ENCODE peak calls at places on chromosome 22, in six cellular contexts. One of them, this sample, is unnamed.

GRCh38 chr22:35970601-35971417 is 57.8 kb downstream of the RBFOX2 start:
- DNase-seq in hepatocyte: no peak
- DNase-seq in right lobe of liver: no peak
- DNase-seq in AG10803: no peak
- DNase-seq in WTC11: no peak
- DNase-seq in coronary artery: no peak
- DNase-seq in this sample: no peak

GRCh38 chr22:30861688-30862552 is 106.7 kb downstream of the MORC2 start:
- DNase-seq in hepatocyte: peak
- DNase-seq in right lobe of liver: peak
- DNase-seq in AG10803: no peak
- DNase-seq in WTC11: no peak
- DNase-seq in coronary artery: no peak
- DNase-seq in this sample: peak

GRCh38 chr22:19604711-19605268 is 80.6 kb upstream of the CLDN5 start:
- DNase-seq in hepatocyte: no peak
- DNase-seq in right lobe of liver: peak
- DNase-seq in AG10803: no peak
- DNase-seq in WTC11: no peak
- DNase-seq in coronary artery: no peak
- DNase-seq in this sample: peak

GRCh38 chr22:20551805-20552449 is 44.5 kb downstream of the MED15 start:
- DNase-seq in hepatocyte: no peak
- DNase-seq in right lobe of liver: no peak
- DNase-seq in AG10803: peak
- DNase-seq in WTC11: no peak
- DNase-seq in coronary artery: peak
- DNase-seq in this sample: no peak

GRCh38 chr22:39462443-39463147 is 5.8 kb downstream of the MGAT3 start:
- DNase-seq in hepatocyte: peak
- DNase-seq in right lobe of liver: peak
- DNase-seq in AG10803: no peak
- DNase-seq in WTC11: peak
- DNase-seq in coronary artery: no peak
- DNase-seq in this sample: no peak

GRCh38 chr22:43277987-43278601 is 65.1 kb downstream of the SCUBE1 start:
- DNase-seq in hepatocyte: no peak
- DNase-seq in right lobe of liver: no peak
- DNase-seq in AG10803: no peak
- DNase-seq in WTC11: no peak
- DNase-seq in coronary artery: no peak
- DNase-seq in this sample: no peak

GRCh38 chr22:36194971-36195370 is 6.6 kb downstream of the APOL4 start:
- DNase-seq in hepatocyte: peak
- DNase-seq in right lobe of liver: no peak
- DNase-seq in AG10803: peak
- DNase-seq in WTC11: peak
- DNase-seq in coronary artery: peak
- DNase-seq in this sample: no peak

GRCh38 chr22:29442976-29443375 is 4.6 kb downstream of the RFPL1 start:
- DNase-seq in hepatocyte: no peak
- DNase-seq in right lobe of liver: no peak
- DNase-seq in AG10803: peak
- DNase-seq in WTC11: no peak
- DNase-seq in coronary artery: no peak
- DNase-seq in this sample: no peak

GRCh38 chr22:37303821-37304274 is 21.5 kb downstream of the CYTH4 start:
- DNase-seq in hepatocyte: peak
- DNase-seq in right lobe of liver: no peak
- DNase-seq in AG10803: peak
- DNase-seq in WTC11: no peak
- DNase-seq in coronary artery: no peak
- DNase-seq in this sample: no peak

GRCh38 chr22:42444060-42444904 is 12.1 kb upstream of the NFAM1 start:
- DNase-seq in hepatocyte: peak
- DNase-seq in right lobe of liver: peak
- DNase-seq in AG10803: peak
- DNase-seq in WTC11: peak
- DNase-seq in coronary artery: peak
- DNase-seq in this sample: peak

GRCh38 chr22:42222140-42222539 is 48.3 kb downstream of the TCF20 start:
- DNase-seq in hepatocyte: no peak
- DNase-seq in right lobe of liver: no peak
- DNase-seq in AG10803: no peak
- DNase-seq in WTC11: no peak
- DNase-seq in coronary artery: no peak
- DNase-seq in this sample: no peak

GRCh38 chr22:27253108-27253507 is 548.4 kb downstream of the MN1 start:
- DNase-seq in hepatocyte: no peak
- DNase-seq in right lobe of liver: no peak
- DNase-seq in AG10803: no peak
- DNase-seq in WTC11: no peak
- DNase-seq in coronary artery: no peak
- DNase-seq in this sample: no peak

GRCh38 chr22:49402169-49402568 is 425.5 kb downstream of the BRD1 start:
- DNase-seq in hepatocyte: no peak
- DNase-seq in right lobe of liver: no peak
- DNase-seq in AG10803: no peak
- DNase-seq in WTC11: no peak
- DNase-seq in coronary artery: no peak
- DNase-seq in this sample: no peak

GRCh38 chr22:40635940-40636379 is 559 bp downstream of the MRTFA start:
- DNase-seq in hepatocyte: no peak
- DNase-seq in right lobe of liver: peak
- DNase-seq in AG10803: no peak
- DNase-seq in WTC11: peak
- DNase-seq in coronary artery: peak
- DNase-seq in this sample: no peak

GRCh38 chr22:50542416-50542927 is 3.2 kb upstream of the KLHDC7B start:
- DNase-seq in hepatocyte: no peak
- DNase-seq in right lobe of liver: peak
- DNase-seq in AG10803: no peak
- DNase-seq in WTC11: no peak
- DNase-seq in coronary artery: no peak
- DNase-seq in this sample: peak

GRCh38 chr22:37231406-37232139 is 12.5 kb downstream of the RAC2 start:
- DNase-seq in hepatocyte: no peak
- DNase-seq in right lobe of liver: no peak
- DNase-seq in AG10803: no peak
- DNase-seq in WTC11: no peak
- DNase-seq in coronary artery: no peak
- DNase-seq in this sample: no peak

GRCh38 chr22:32605576-32605975 is 131.0 kb downstream of the FBXO7 start:
- DNase-seq in hepatocyte: no peak
- DNase-seq in right lobe of liver: no peak
- DNase-seq in AG10803: no peak
- DNase-seq in WTC11: no peak
- DNase-seq in coronary artery: no peak
- DNase-seq in this sample: no peak

GRCh38 chr22:24965822-24966626 is 13.5 kb downstream of the KIAA1671 start:
- DNase-seq in hepatocyte: no peak
- DNase-seq in right lobe of liver: peak
- DNase-seq in AG10803: no peak
- DNase-seq in WTC11: no peak
- DNase-seq in coronary artery: no peak
- DNase-seq in this sample: peak

GRCh38 chr22:23520875-23521441 is 59.1 kb downstream of the IGLL1 start:
- DNase-seq in hepatocyte: peak
- DNase-seq in right lobe of liver: peak
- DNase-seq in AG10803: peak
- DNase-seq in WTC11: no peak
- DNase-seq in coronary artery: no peak
- DNase-seq in this sample: no peak

GRCh38 chr22:23763579-23764331 is 965 bp downstream of the C22orf15 start:
- DNase-seq in hepatocyte: no peak
- DNase-seq in right lobe of liver: no peak
- DNase-seq in AG10803: no peak
- DNase-seq in WTC11: peak
- DNase-seq in coronary artery: peak
- DNase-seq in this sample: no peak

GRCh38 chr22:37601540-37602442 is 6.8 kb upstream of the GGA1 start:
- DNase-seq in hepatocyte: peak
- DNase-seq in right lobe of liver: no peak
- DNase-seq in AG10803: peak
- DNase-seq in WTC11: peak
- DNase-seq in coronary artery: no peak
- DNase-seq in this sample: peak

GRCh38 chr22:27065259-27065658 is 407.9 kb downstream of the MIAT start:
- DNase-seq in hepatocyte: no peak
- DNase-seq in right lobe of liver: no peak
- DNase-seq in AG10803: no peak
- DNase-seq in WTC11: no peak
- DNase-seq in coronary artery: no peak
- DNase-seq in this sample: no peak

GRCh38 chr22:44328326-44328725 is 15.6 kb upstream of the SHISAL1 start:
- DNase-seq in hepatocyte: no peak
- DNase-seq in right lobe of liver: no peak
- DNase-seq in AG10803: no peak
- DNase-seq in WTC11: no peak
- DNase-seq in coronary artery: no peak
- DNase-seq in this sample: no peak

GRCh38 chr22:43487311-43488030 is 75.7 kb downstream of the MPPED1 start:
- DNase-seq in hepatocyte: no peak
- DNase-seq in right lobe of liver: no peak
- DNase-seq in AG10803: no peak
- DNase-seq in WTC11: no peak
- DNase-seq in coronary artery: no peak
- DNase-seq in this sample: no peak

GRCh38 chr22:30016596-30016995 is 63.7 kb upstream of the HORMAD2 start:
- DNase-seq in hepatocyte: no peak
- DNase-seq in right lobe of liver: no peak
- DNase-seq in AG10803: peak
- DNase-seq in WTC11: no peak
- DNase-seq in coronary artery: no peak
- DNase-seq in this sample: no peak

GRCh38 chr22:50022171-50022819 is 9.7 kb upstream of the IL17REL start:
- DNase-seq in hepatocyte: no peak
- DNase-seq in right lobe of liver: no peak
- DNase-seq in AG10803: no peak
- DNase-seq in WTC11: no peak
- DNase-seq in coronary artery: no peak
- DNase-seq in this sample: no peak

GRCh38 chr22:37462983-37463382 is 23.2 kb downstream of the MFNG start:
- DNase-seq in hepatocyte: peak
- DNase-seq in right lobe of liver: no peak
- DNase-seq in AG10803: peak
- DNase-seq in WTC11: peak
- DNase-seq in coronary artery: no peak
- DNase-seq in this sample: no peak

GRCh38 chr22:40498454-40499186 is 128.2 kb downstream of the SGSM3 start:
- DNase-seq in hepatocyte: peak
- DNase-seq in right lobe of liver: no peak
- DNase-seq in AG10803: peak
- DNase-seq in WTC11: no peak
- DNase-seq in coronary artery: no peak
- DNase-seq in this sample: no peak

GRCh38 chr22:44357962-44358553 is 45.3 kb upstream of the SHISAL1 start:
- DNase-seq in hepatocyte: no peak
- DNase-seq in right lobe of liver: peak
- DNase-seq in AG10803: peak
- DNase-seq in WTC11: peak
- DNase-seq in coronary artery: peak
- DNase-seq in this sample: no peak

GRCh38 chr22:43707650-43708049 is 104.5 kb downstream of the EFCAB6 start:
- DNase-seq in hepatocyte: no peak
- DNase-seq in right lobe of liver: no peak
- DNase-seq in AG10803: no peak
- DNase-seq in WTC11: no peak
- DNase-seq in coronary artery: no peak
- DNase-seq in this sample: no peak

GRCh38 chr22:50305658-50306566 is 1.5 kb downstream of the PLXNB2 start:
- DNase-seq in hepatocyte: peak
- DNase-seq in right lobe of liver: peak
- DNase-seq in AG10803: peak
- DNase-seq in WTC11: no peak
- DNase-seq in coronary artery: peak
- DNase-seq in this sample: peak

GRCh38 chr22:36644333-36644757 is 59.2 kb downstream of the CACNG2 start:
- DNase-seq in hepatocyte: peak
- DNase-seq in right lobe of liver: no peak
- DNase-seq in AG10803: peak
- DNase-seq in WTC11: peak
- DNase-seq in coronary artery: no peak
- DNase-seq in this sample: no peak

GRCh38 chr22:36775589-36775965 is 342 bp downstream of the IFT27 start:
- DNase-seq in hepatocyte: peak
- DNase-seq in right lobe of liver: no peak
- DNase-seq in AG10803: peak
- DNase-seq in WTC11: no peak
- DNase-seq in coronary artery: peak
- DNase-seq in this sample: peak

GRCh38 chr22:21451545-21452520 is 15.4 kb upstream of the TMEM191C start:
- DNase-seq in hepatocyte: no peak
- DNase-seq in right lobe of liver: no peak
- DNase-seq in AG10803: no peak
- DNase-seq in WTC11: no peak
- DNase-seq in coronary artery: no peak
- DNase-seq in this sample: peak

GRCh38 chr22:36828815-36829214 is 12.0 kb upstream of the PVALB start:
- DNase-seq in hepatocyte: no peak
- DNase-seq in right lobe of liver: no peak
- DNase-seq in AG10803: no peak
- DNase-seq in WTC11: no peak
- DNase-seq in coronary artery: no peak
- DNase-seq in this sample: no peak

GRCh38 chr22:30077279-30077678 is 3.0 kb upstream of the HORMAD2 start:
- DNase-seq in hepatocyte: peak
- DNase-seq in right lobe of liver: no peak
- DNase-seq in AG10803: no peak
- DNase-seq in WTC11: no peak
- DNase-seq in coronary artery: no peak
- DNase-seq in this sample: no peak

GRCh38 chr22:20239063-20239950 is 28.8 kb downstream of the RTN4R start:
- DNase-seq in hepatocyte: peak
- DNase-seq in right lobe of liver: no peak
- DNase-seq in AG10803: peak
- DNase-seq in WTC11: no peak
- DNase-seq in coronary artery: no peak
- DNase-seq in this sample: no peak

This sample was measured in left lobe of liver.